ENCODE peak calls at places on chromosome 5, in six cellular contexts. O is tibial artery, W is adrenal gland, A is Calu3, R is Peyer's patch, X is brain microvascular endothelial cell. M is an unnamed sample.

GRCh38 chr5:52139888-52140580 is 647.7 kb upstream of the ITGA1 start:
- DNase-seq in O (no peak), W (no peak), A (no peak), R (no peak), X (no peak), M (no peak)

GRCh38 chr5:132260051-132260450 is 2.6 kb downstream of the PDLIM4 start:
- DNase-seq in O (no peak), W (peak), A (peak), R (peak), X (peak), M (no peak)

GRCh38 chr5:26761040-26761439 is 277.3 kb downstream of the CDH9 start:
- DNase-seq in O (no peak), W (no peak), A (no peak), R (no peak), X (no peak), M (no peak)

GRCh38 chr5:146523698-146524097 is 7.7 kb upstream of the GPR151 start:
- DNase-seq in O (no peak), W (no peak), A (no peak), R (no peak), X (no peak), M (no peak)

GRCh38 chr5:86909896-86910295 is 292.2 kb downstream of the COX7C start:
- DNase-seq in O (no peak), W (peak), A (no peak), R (no peak), X (no peak), M (peak)

GRCh38 chr5:36874465-36874864 is 2.1 kb upstream of the NIPBL start:
- DNase-seq in O (no peak), W (no peak), A (no peak), R (no peak), X (no peak), M (no peak)

GRCh38 chr5:179318193-179318955 is 26.9 kb downstream of the ADAMTS2 start:
- DNase-seq in O (no peak), W (no peak), A (no peak), R (no peak), X (no peak), M (no peak)

GRCh38 chr5:177601577-177602457 is 1.9 kb downstream of the B4GALT7 start:
- DNase-seq in O (no peak), W (peak), A (peak), R (no peak), X (no peak), M (no peak)

GRCh38 chr5:135492319-135492626 is 40.1 kb upstream of the TIFAB start:
- DNase-seq in O (no peak), W (no peak), A (no peak), R (no peak), X (no peak), M (no peak)

DNA sequence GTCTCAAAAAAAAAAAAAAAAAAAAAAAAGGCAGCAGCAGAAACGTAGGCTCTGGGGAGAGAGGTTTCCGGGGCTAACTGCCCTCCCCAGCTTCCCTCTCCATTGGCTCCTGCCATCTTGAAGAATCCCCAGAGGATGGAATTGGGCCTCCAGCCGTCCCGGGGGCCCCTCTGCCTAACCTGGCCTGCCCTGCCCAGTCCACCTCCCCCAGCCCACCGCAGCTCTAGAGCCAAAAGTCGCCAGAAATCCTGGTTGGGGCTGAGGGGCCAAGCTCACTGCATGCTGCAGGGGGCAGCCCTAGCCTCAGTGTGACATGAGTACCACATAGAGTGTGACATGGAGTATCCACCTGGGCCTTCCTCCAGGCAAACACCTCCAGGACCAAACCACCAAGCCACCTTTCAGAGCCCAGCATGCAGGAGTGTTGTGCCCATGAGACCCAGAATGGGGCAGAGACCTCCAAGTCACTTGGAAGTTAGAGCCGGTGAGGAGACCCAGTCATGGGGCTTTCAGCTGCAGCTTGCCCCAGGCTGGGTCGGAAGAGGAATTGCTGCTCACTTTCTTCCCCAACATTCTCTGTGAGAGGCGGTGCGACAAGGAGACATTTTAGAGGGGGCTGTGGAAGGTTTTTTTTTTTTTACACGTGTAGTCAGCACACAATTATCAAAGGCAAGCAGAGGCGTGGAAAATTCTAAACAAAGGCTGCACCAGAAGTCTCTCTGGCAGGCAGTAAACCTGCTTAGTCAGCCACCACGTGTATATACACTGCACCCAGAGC is 17.6 kb downstream of the CD74 start:
- DNase-seq in O (no peak), W (no peak), A (no peak), R (no peak), X (no peak), M (no peak)
- TF ChIP-seq CTCF in O (no peak), W (no peak), A (no peak), R (no peak), X (no peak), M (no peak)

GRCh38 chr5:67941750-67942450 is 273.7 kb upstream of the PIK3R1 start:
- DNase-seq in O (no peak), W (no peak), A (no peak), R (no peak), X (no peak), M (peak)

DNA sequence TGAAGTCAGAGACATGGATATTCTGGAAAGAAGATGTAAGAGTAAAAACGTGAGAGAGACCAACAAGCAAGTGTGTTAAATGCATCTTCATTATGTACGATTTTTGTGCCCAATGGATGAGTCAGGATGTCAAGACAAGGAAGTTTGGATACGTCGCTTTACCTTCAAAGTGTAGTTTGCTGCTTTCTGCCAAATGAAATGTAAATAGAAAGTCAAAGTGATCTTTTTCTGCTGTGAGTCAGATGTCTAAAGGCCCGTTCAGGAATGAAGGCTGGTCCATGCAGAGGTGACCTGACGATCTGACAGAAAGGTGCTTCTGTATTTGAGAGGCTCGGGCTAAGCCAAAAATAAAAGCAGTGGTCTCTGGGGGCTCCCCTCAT is 273.1 kb upstream of the PIK3R1 start:
- DNase-seq in O (no peak), W (no peak), A (no peak), R (no peak), X (no peak), M (no peak)
- TF ChIP-seq CTCF in O (no peak), W (no peak), A (no peak), R (no peak), X (no peak), M (no peak)

GRCh38 chr5:42949348-42950090 is 90.6 kb downstream of the ANXA2R start:
- DNase-seq in O (peak), W (peak), A (no peak), R (peak), X (peak), M (peak)
- TF ChIP-seq CTCF in O (peak), W (peak), A (no peak), R (peak), X (peak), M (peak)

GRCh38 chr5:108168915-108169314 is 213.0 kb downstream of the FBXL17 start:
- DNase-seq in O (no peak), W (no peak), A (no peak), R (no peak), X (no peak), M (no peak)
- TF ChIP-seq CTCF in O (no peak), W (no peak), A (no peak), R (no peak), X (no peak), M (no peak)